ENCODE peak calls at places on chromosomes 13 and 19, in nine cellular contexts. M, E, T, P, I, A, Q, K and Z are unnamed samples.

GRCh38 chr19:38514812-38515633 is 81.5 kb downstream of the RYR1 start:
- DNase-seq in T (peak), K (peak), M (peak), I (peak), A (no peak), Q (peak), E (peak), P (peak), Z (peak)

GRCh38 chr13:71758823-71759222 is 108.2 kb downstream of the DACH1 start:
- DNase-seq in E (no peak), P (no peak), Q (no peak), M (no peak), T (no peak), A (no peak), I (no peak), K (no peak), Z (no peak)

GRCh38 chr19:13117772-13118423 is at the start of gene NACC1:
- DNase-seq in K (peak), M (peak), I (peak), E (peak), Q (peak), A (peak), T (peak), P (peak), Z (peak)

GRCh38 chr13:80612804-80613203 is 271.9 kb upstream of the SPRY2 start:
- DNase-seq in P (no peak), T (no peak), A (no peak), I (peak), Q (no peak), E (no peak), K (no peak), M (no peak), Z (no peak)

GRCh38 chr19:56314584-56315075 is at the start of gene ZSCAN5A:
- DNase-seq in P (peak), E (peak), Q (peak), T (peak), A (peak), I (peak), M (peak), K (peak), Z (peak)

GRCh38 chr19:12156254-12157058 is at the start of gene ZNF625:
- DNase-seq in E (peak), I (peak), M (no peak), A (peak), P (peak), T (peak), Q (peak), K (peak), Z (peak)

GRCh38 chr13:63005625-63006024 is 1590.0 kb upstream of the PCDH20 start:
- DNase-seq in M (no peak), E (no peak), P (no peak), K (no peak), T (no peak), Q (no peak), I (no peak), A (no peak), Z (no peak)

GRCh38 chr19:8811315-8812172 is 20.6 kb downstream of the ZNF558 start:
- DNase-seq in E (no peak), K (no peak), Q (no peak), I (no peak), A (no peak), M (no peak), P (no peak), T (peak), Z (no peak)

GRCh38 chr13:59774511-59774911 is 389.2 kb downstream of the DIAPH3 start:
- DNase-seq in A (peak), K (peak), E (no peak), I (no peak), P (no peak), M (peak), Q (no peak), T (peak), Z (peak)

GRCh38 chr13:47175172-47175806 is 278.4 kb upstream of the HTR2A start:
- DNase-seq in K (peak), Q (no peak), T (peak), E (no peak), A (no peak), M (no peak), I (no peak), P (no peak), Z (no peak)

DNA sequence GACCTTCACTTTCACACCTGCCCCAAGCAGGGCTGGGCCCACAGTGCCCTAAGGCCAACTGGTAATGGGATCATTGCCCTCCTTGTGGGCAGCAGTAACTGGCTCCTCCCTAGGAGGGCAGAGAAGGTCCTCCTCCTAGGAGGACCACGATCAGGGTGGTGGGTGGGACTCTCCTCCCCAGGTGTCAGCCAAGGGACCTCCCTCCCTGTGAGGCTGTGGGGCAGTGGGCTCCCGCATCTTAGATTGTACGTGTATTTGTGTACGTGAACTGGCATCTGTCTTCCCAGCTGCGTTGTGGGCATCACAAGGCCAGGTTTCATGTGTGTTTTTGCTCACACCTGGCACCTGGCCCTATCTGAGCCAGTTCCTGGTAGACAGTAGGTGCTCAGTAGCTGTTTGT is 111.8 kb downstream of the SOX1 start:
- DNase-seq in M (no peak), E (peak), A (no peak), K (no peak), T (no peak), Q (no peak), I (no peak), P (no peak), Z (no peak)
- TF ChIP-seq CTCF in M (no peak), E (no peak), A (no peak), K (no peak), T (no peak), Q (no peak), I (no peak), P (no peak), Z (no peak)

GRCh38 chr13:107625648-107626047 is 589.7 kb downstream of the LIG4 start:
- DNase-seq in P (no peak), A (no peak), Q (no peak), I (no peak), M (no peak), K (no peak), T (no peak), E (no peak), Z (no peak)
- TF ChIP-seq CTCF in P (no peak), A (no peak), Q (no peak), I (no peak), M (no peak), K (no peak), T (no peak), E (no peak), Z (no peak)

GRCh38 chr13:98486412-98486811 is 90.5 kb downstream of the STK24 start:
- DNase-seq in K (no peak), P (no peak), A (no peak), T (no peak), I (no peak), M (no peak), E (no peak), Q (no peak), Z (no peak)
- TF ChIP-seq CTCF in K (no peak), P (no peak), A (no peak), T (no peak), I (no peak), M (no peak), E (no peak), Q (no peak), Z (no peak)

GRCh38 chr19:23273594-23274412 is 23.6 kb upstream of the ZNF724 start:
- DNase-seq in P (peak), M (peak), K (peak), Q (peak), T (peak), A (peak), I (peak), E (peak), Z (peak)
- TF ChIP-seq CTCF in P (no peak), M (no peak), K (peak), Q (no peak), T (no peak), A (no peak), I (no peak), E (no peak), Z (no peak)

DNA sequence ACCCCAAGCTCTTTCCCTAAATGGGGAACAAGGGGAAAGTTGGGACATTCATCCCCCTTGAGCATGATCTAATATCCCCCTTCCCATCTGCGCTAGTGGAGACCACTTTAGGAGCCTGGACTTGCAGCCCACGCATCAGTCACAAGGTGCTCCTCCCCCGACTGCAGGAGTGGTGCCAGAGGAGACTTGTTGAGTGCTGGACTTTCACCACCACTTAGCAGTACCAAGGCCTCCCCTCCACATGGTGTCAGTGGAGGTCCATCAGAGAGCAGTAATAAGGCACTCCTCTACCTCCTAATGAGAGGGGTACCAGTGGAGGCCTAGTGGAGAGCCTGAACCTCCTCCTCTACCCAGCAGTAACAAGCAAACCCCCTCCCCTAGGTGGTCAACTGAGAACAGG is 22.5 kb downstream of the CAB39L start:
- DNase-seq in E (no peak), M (peak), P (no peak), K (peak), A (no peak), I (no peak), Q (peak), T (peak), Z (no peak)
- TF ChIP-seq CTCF in E (no peak), M (peak), P (no peak), K (peak), A (no peak), I (no peak), Q (peak), T (peak), Z (no peak)

DNA sequence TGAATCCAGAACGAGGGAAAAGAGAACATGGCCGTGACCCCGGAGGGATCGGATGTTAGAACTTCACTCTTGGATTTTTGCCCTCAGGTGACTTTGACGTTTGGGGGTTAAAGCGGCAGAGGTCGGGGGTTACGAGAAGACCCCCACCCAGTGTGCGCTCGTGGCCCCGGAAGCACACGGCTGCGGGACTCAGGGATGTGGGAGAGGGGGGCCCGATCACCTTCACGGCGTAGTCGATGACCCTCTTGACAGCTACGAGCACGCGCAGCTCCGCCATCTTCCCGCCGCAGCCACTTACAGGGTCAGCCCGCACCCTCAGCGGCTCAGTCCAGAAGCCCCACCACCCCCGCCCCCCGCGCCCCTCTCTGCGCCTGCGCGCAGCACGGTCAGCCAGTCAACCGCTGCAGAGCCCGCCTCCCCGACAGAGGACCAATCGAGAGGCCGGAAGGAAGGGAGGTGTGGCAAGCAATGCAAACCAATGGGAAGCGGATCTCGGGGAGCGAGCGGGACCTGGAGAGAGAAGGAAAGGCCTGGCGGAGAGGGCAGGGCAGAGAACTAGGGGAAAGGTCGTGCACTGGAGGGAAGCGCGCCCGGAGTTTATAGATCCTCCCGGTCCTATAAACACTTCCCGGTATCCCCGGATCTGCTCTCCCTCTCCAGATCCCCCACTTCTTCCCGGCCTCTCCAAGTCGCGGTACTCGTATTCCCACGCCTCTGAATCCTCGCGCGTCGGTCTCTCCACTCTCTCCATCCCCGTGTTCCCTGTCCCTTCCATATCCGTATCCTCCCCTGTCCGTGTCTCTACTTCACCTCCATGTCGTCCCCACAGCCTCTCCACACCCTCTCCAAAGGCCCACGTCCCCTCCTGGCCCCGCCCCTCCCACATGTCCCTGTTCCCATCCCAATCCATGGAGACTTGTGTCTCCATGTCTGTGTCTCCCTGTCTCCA is at the start of gene ETFB:
- DNase-seq in K (peak), M (peak), P (peak), A (peak), I (peak), E (peak), T (peak), Q (peak), Z (peak)
- TF ChIP-seq CTCF in K (no peak), M (no peak), P (no peak), A (no peak), I (no peak), E (no peak), T (no peak), Q (no peak), Z (no peak)

GRCh38 chr13:31174018-31174417 is 12.3 kb upstream of the HSPH1 start:
- DNase-seq in K (peak), I (no peak), M (no peak), Q (no peak), P (no peak), E (no peak), A (no peak), T (peak), Z (no peak)
- TF ChIP-seq CTCF in K (peak), I (peak), M (peak), Q (no peak), P (peak), E (no peak), A (no peak), T (peak), Z (no peak)

DNA sequence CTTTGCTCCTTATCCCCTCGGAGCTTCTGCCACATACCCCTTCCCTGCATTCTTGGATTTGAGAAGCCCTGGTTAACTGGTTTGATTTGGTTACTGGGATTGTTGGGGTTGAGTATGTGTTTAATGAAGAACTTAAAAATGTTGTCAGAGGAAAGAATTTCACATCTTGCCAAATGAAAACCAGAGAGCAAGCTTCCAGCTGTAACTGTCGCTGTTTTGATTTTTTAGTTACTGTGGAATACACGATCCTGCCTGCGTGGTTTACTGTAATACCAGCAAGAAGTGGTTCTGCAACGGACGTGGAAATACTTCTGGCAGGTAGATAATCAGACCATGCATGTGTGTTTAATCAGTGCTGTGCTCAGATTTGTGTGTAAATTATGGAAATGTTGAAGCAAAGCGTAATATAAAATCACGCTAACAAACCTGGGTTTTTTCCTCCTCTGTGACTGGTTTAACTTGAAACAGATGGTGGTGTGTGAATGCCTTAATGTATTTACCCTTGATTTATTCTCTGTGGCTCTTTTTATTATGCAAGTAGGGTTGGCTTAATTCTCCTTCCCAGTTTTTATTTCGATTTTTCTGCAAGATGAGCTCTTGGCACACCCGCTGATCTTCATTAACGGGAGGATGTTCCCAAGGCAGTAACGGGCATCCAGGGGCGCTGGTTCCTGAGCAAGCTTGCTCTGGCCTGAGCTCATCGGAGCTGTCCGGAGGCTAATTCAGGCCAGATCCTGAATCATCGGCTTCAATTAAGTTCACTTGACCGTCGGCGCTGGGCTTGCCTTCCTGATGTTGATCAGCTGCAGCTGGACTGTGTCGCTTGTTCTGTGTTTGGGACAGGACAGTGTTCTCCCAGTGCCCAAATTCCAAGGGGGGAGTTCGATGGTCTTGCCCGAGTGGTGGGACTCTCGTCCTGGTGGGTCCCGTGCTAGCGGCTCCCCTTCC is 16.0 kb downstream of the UPF1 start:
- DNase-seq in K (peak), Q (no peak), T (no peak), M (no peak), P (no peak), I (no peak), E (no peak), A (no peak), Z (no peak)
- TF ChIP-seq CTCF in K (no peak), Q (peak), T (peak), M (peak), P (no peak), I (peak), E (no peak), A (peak), Z (no peak)

DNA sequence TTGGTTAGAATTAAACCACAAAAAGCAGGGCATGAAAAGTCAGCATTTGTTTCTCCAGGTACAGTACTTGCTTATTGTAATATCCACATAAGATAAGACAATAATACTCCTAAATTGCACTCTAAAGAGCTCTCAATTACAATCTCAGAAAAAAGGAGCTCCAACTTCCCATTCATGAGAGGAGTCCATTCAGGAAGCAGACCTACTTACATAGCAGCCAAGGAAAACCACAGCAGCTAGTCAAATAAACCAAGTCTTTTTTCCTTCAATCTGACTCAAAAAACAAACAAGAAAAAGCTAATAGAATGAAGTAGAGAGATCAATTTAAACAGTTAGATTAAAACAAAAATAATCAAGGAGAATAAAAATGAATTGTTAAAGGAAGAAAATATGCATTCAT is 885.2 kb upstream of the SLITRK6 start:
- DNase-seq in A (no peak), T (peak), K (no peak), Q (no peak), P (no peak), I (no peak), M (no peak), E (no peak), Z (no peak)
- TF ChIP-seq CTCF in A (no peak), T (no peak), K (no peak), Q (no peak), P (no peak), I (no peak), M (no peak), E (no peak), Z (no peak)